ENCODE peak calls at places on chromosomes 6 and 20, in five cellular contexts. U, N, A, R and W are unnamed samples.

GRCh38 chr20:11529046-11529445 is 388.6 kb upstream of the BTBD3 start:
- DNase-seq in N (no peak), R (no peak), A (no peak), U (no peak), W (no peak)

GRCh38 chr20:19431906-19432305 is 219.5 kb downstream of the SLC24A3 start:
- DNase-seq in R (no peak), U (no peak), A (no peak), N (no peak), W (no peak)

GRCh38 chr6:68343901-68344300 is 291.2 kb upstream of the ADGRB3 start:
- DNase-seq in U (no peak), N (no peak), A (peak), R (peak), W (peak)

GRCh38 chr6:112773217-112773616 is 426.1 kb downstream of the RFPL4B start:
- DNase-seq in N (no peak), R (no peak), A (no peak), U (no peak), W (no peak)

GRCh38 chr6:3260296-3260695 is 1.5 kb downstream of the PSMG4 start:
- DNase-seq in R (no peak), N (no peak), U (no peak), A (no peak), W (no peak)

GRCh38 chr20:8162610-8163009 is 30.5 kb downstream of the PLCB1 start:
- DNase-seq in N (no peak), A (no peak), U (no peak), R (no peak), W (no peak)

GRCh38 chr6:33787954-33788693 is 806 bp downstream of the LEMD2 start:
- DNase-seq in U (peak), N (peak), R (peak), A (peak), W (no peak)

GRCh38 chr6:140921366-140922226 is 1211.1 kb upstream of the GJE1 start:
- DNase-seq in N (no peak), U (peak), A (peak), R (peak), W (peak)

GRCh38 chr6:150243620-150244314 is 100.9 kb downstream of the PPP1R14C start:
- DNase-seq in N (no peak), R (no peak), A (no peak), U (no peak), W (no peak)

GRCh38 chr20:49914310-49915117 is 815 bp downstream of the SPATA2 start:
- DNase-seq in R (no peak), U (peak), N (no peak), A (no peak), W (no peak)

GRCh38 chr6:34598725-34599124 is 42.6 kb upstream of the SPDEF start:
- DNase-seq in R (peak), U (no peak), A (no peak), N (no peak), W (no peak)

GRCh38 chr6:139230421-139230840 is 61.4 kb downstream of the TXLNB start:
- DNase-seq in R (peak), N (no peak), U (no peak), A (peak), W (no peak)
- TF ChIP-seq CTCF in R (no peak), N (no peak), U (peak), A (no peak), W (peak)

GRCh38 chr6:21359926-21360325 is 233.6 kb upstream of the SOX4 start:
- DNase-seq in U (no peak), N (no peak), A (no peak), R (no peak), W (no peak)

GRCh38 chr6:21354805-21355238 is 238.7 kb upstream of the SOX4 start:
- DNase-seq in A (no peak), R (no peak), N (no peak), U (no peak), W (peak)

GRCh38 chr6:21352131-21352530 is 241.4 kb upstream of the SOX4 start:
- DNase-seq in N (no peak), R (no peak), U (no peak), A (no peak), W (no peak)

GRCh38 chr6:21357262-21357661 is 236.3 kb upstream of the SOX4 start:
- DNase-seq in N (no peak), U (no peak), A (no peak), R (no peak), W (no peak)

DNA sequence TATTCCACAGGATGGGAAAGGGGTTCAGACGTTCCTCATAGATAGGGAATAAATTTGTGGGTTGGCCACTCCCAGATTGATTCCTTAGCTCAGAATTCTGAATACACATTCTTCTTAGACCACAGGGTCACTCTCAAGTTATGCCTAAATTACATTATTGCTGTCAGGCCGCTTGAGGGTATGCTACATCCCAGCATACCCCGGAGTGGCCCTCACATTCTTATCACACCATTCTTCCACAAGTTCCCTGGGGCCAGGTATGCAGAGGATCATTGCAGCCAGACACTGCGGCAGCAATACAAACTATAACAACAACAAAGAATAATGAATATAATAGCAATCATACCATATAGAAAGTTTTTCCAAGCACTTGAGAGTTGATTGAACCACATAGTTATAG is 237.9 kb upstream of the SOX4 start:
- DNase-seq in N (no peak), R (no peak), A (no peak), U (no peak), W (no peak)
- TF ChIP-seq CTCF in N (no peak), R (no peak), A (no peak), U (no peak), W (no peak)

DNA sequence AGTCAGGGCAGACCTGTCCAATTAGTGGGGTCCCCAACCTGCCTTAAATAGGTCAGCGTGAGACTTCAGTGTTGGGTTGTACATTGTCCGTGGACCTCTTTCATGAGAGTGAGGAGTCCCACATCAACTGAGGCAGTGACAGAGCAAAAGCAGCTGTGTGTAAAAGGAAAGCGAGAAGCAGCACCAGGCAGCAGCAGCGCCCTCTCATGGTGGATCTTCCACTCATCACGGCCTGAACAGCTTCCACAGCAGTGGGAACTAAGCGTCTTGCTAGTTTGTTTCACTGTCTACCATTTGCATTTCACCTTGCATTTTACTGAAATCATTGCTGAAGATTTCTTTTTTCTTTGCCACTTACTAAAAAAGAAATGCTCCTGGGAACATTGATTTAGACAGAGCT is 333.8 kb downstream of the PKHD1 start:
- DNase-seq in A (no peak), U (peak), N (no peak), R (no peak), W (no peak)
- TF ChIP-seq CTCF in A (no peak), U (peak), N (no peak), R (no peak), W (peak)

GRCh38 chr6:151440930-151441329 is 11.0 kb downstream of the RMND1 start:
- DNase-seq in N (no peak), U (peak), R (peak), A (no peak), W (no peak)
- TF ChIP-seq CTCF in N (peak), U (peak), R (peak), A (peak), W (peak)

GRCh38 chr20:41352106-41352505 is 11.5 kb downstream of the LPIN3 start:
- DNase-seq in R (no peak), N (no peak), A (peak), U (no peak), W (no peak)

GRCh38 chr20:41355192-41355591 is 11.4 kb downstream of the EMILIN3 start:
- DNase-seq in R (no peak), U (no peak), A (no peak), N (no peak), W (no peak)

GRCh38 chr20:41349943-41350342 is 9.3 kb downstream of the LPIN3 start:
- DNase-seq in A (no peak), U (no peak), R (no peak), N (no peak), W (no peak)

GRCh38 chr20:41353530-41353929 is 12.9 kb downstream of the LPIN3 start:
- DNase-seq in U (no peak), N (no peak), R (no peak), A (no peak), W (no peak)

DNA sequence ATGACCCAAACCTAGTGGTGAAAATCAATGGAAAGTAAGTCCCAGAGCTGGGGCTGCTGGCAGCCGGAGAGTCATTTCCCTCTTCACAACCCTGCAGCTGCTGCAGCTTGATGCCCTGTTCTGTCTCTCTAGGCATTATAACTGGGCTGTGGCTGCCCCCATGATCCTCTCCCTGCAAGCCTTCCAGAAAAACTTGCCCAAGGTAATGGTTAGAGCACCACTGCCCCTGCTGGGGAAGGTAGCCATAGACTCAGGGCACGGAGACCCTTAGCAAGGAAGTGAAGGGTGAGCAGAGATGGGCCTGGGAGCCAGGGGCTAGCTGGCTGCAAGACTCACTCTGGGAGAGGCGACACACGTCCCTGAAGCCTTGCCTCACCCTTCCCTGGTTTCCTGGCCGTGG is 12.0 kb downstream of the LPIN3 start:
- DNase-seq in N (no peak), A (no peak), U (no peak), R (no peak), W (no peak)
- TF ChIP-seq CTCF in N (no peak), A (no peak), U (no peak), R (no peak), W (no peak)

GRCh38 chr20:44727039-44727438 is 11.9 kb downstream of the CCN5 start:
- DNase-seq in A (no peak), N (no peak), R (no peak), U (no peak), W (no peak)
- TF ChIP-seq CTCF in A (no peak), N (no peak), R (no peak), U (no peak), W (no peak)

GRCh38 chr6:30721198-30722024 is 1.3 kb downstream of the TUBB start:
- DNase-seq in N (peak), U (peak), R (peak), A (peak), W (no peak)

GRCh38 chr6:30720738-30721197 is 616 bp downstream of the TUBB start:
- DNase-seq in A (peak), U (peak), R (peak), N (peak), W (no peak)

GRCh38 chr6:30722280-30723112 is 2.3 kb downstream of the TUBB start:
- DNase-seq in N (peak), A (peak), U (peak), R (peak), W (no peak)

GRCh38 chr6:30719356-30719755 is 796 bp upstream of the TUBB start:
- DNase-seq in U (no peak), A (no peak), R (no peak), N (no peak), W (no peak)

DNA sequence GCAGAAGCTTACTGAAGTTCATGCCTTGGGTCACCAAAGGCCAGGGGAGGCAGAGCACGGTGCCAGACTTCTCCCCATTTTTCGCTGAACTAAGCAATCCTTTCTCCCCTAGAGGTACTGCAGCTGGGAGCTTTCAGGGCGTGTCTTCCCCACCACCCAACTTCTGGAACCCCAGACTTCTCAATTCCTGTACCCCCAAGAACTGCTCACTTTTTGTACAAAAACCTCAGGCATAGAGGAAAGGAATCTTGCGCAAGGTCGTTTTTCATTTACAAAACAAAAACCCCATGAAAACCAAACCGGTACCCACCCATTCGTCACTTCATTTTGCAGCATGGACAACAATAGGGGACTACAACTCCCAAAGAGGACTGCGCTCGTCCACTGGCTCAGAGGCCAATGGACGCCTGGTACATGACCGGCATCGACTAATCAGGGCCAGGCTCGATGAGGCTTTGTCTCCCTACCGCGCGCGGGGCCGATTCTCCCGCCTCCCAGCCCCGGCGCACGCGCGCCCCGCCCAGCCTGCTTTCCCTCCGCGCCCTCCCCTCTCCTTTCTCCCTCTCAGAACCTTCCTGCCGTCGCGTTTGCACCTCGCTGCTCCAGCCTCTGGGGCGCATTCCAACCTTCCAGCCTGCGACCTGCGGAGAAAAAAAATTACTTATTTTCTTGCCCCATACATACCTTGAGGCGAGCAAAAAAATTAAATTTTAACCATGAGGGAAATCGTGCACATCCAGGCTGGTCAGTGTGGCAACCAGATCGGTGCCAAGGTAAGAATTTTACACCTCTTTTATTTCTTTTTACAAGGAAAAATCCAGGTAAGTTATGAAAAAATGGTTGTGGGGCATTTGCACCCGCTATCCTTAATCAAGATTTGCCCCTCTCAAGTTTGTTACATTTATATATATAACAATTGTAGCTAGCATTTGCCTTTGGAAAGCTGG is at the start of gene TUBB:
- DNase-seq in A (peak), U (peak), N (peak), R (peak), W (peak)
- TF ChIP-seq CTCF in A (no peak), U (no peak), N (no peak), R (peak), W (peak)

GRCh38 chr20:24150406-24150805 is 161.8 kb upstream of the GGTLC1 start:
- DNase-seq in R (no peak), N (no peak), A (no peak), U (no peak), W (no peak)
- TF ChIP-seq CTCF in R (no peak), N (no peak), A (no peak), U (no peak), W (no peak)

DNA sequence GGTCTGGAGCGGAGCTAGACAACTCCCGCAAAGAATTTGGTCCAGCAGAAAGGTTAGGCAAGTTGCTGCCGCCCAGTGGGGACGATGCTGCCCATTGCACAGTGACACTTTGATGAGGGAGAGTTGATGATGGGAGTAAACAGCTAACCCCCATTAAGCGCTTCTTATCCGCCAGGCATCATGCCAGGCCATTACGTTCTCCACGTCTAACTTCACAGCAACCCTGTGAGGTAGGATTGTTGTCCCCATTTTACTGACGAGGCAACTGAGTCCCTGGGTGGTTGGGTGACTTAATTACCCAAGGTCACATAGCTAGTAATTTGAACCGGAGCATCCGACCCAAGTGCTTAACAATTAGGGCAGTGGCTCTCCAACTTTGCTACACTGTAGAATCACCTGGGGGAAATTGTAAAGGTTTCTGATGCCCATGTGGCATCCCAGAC is 731 bp downstream of the RALGAPB start:
- DNase-seq in U (no peak), A (peak), R (peak), N (no peak), W (no peak)
- TF ChIP-seq CTCF in U (no peak), A (no peak), R (no peak), N (no peak), W (peak)